ENCODE peak calls at places on chromosomes 3 and 15, in five cellular contexts. P, Z, Q, W and D are unnamed samples.

GRCh38 chr3:107430214-107431047 is 53.2 kb downstream of the CCDC54 start:
- DNase-seq in Z (no peak), P (no peak), W (no peak), Q (no peak), D (peak)

GRCh38 chr3:189947948-189948723 is 172.6 kb downstream of the P3H2 start:
- DNase-seq in Z (peak), W (no peak), Q (no peak), P (no peak), D (peak)

GRCh38 chr3:129317014-129317771 is 38.5 kb downstream of the HMCES start:
- DNase-seq in Q (no peak), Z (no peak), P (no peak), W (no peak), D (no peak)

GRCh38 chr3:20561166-20561565 is 375.2 kb upstream of the SGO1 start:
- DNase-seq in Z (no peak), Q (no peak), P (no peak), W (no peak), D (no peak)

GRCh38 chr3:42802876-42803799 is 1.2 kb downstream of the HIGD1A start:
- DNase-seq in P (peak), W (peak), Q (peak), Z (no peak), D (peak)

GRCh38 chr3:72322264-72322976 is 525.8 kb downstream of the SHQ1 start:
- DNase-seq in W (no peak), P (no peak), Q (peak), Z (no peak), D (no peak)

GRCh38 chr3:37229740-37230139 is 55.4 kb upstream of the LRRFIP2 start:
- DNase-seq in W (no peak), Q (peak), Z (no peak), P (peak), D (no peak)

GRCh38 chr15:51281368-51281967 is 56.9 kb downstream of the CYP19A1 start:
- DNase-seq in Q (peak), W (peak), Z (no peak), P (peak), D (peak)

GRCh38 chr3:158649791-158650190 is 5.5 kb downstream of the GFM1 start:
- DNase-seq in Z (no peak), Q (peak), P (peak), W (no peak), D (no peak)

GRCh38 chr3:194386066-194386465 is 13.0 kb downstream of the GP5 start:
- DNase-seq in P (no peak), Q (no peak), W (peak), Z (no peak), D (no peak)

GRCh38 chr3:154872089-154872488 is 208.0 kb upstream of the MME start:
- DNase-seq in Q (no peak), Z (no peak), P (no peak), W (no peak), D (no peak)

GRCh38 chr3:173000553-173000952 is 140.5 kb downstream of the SPATA16 start:
- DNase-seq in W (no peak), Q (no peak), Z (no peak), P (no peak), D (no peak)

GRCh38 chr3:138646527-138646926 is 38.0 kb downstream of the FAIM start:
- DNase-seq in P (no peak), Q (no peak), W (no peak), Z (no peak), D (no peak)

GRCh38 chr3:12896206-12896697 is 54.9 kb upstream of the RPL32 start:
- DNase-seq in W (no peak), Z (no peak), Q (no peak), P (no peak), D (no peak)

GRCh38 chr3:190449801-190450200 is at the start of gene TMEM207:
- DNase-seq in Z (no peak), Q (no peak), W (no peak), P (no peak), D (no peak)

GRCh38 chr3:122183521-122183892 is at the start of gene CASR:
- DNase-seq in P (no peak), W (peak), Q (no peak), Z (no peak), D (peak)

GRCh38 chr3:160931474-160931873 is 173.7 kb downstream of the B3GALNT1 start:
- DNase-seq in W (no peak), P (no peak), Q (no peak), Z (no peak), D (no peak)

GRCh38 chr15:34721802-34722795 is 32.7 kb downstream of the GJD2 start:
- DNase-seq in P (peak), Z (no peak), W (peak), Q (no peak), D (peak)

GRCh38 chr3:23396746-23397145 is 193.6 kb downstream of the UBE2E2 start:
- DNase-seq in Z (no peak), Q (no peak), P (no peak), W (no peak), D (no peak)

GRCh38 chr3:153173758-153174516 is 11.9 kb downstream of the RAP2B start:
- DNase-seq in W (no peak), Z (no peak), P (peak), Q (no peak), D (peak)

GRCh38 chr3:134328147-134328591 is 46.1 kb downstream of the AMOTL2 start:
- DNase-seq in W (no peak), Z (no peak), Q (no peak), P (no peak), D (no peak)

GRCh38 chr3:9808345-9809037 is 1.6 kb upstream of the TTLL3 start:
- DNase-seq in Z (no peak), P (peak), W (peak), Q (no peak), D (peak)

GRCh38 chr3:87624860-87625259 is 348.5 kb upstream of the POU1F1 start:
- DNase-seq in P (no peak), W (no peak), Z (no peak), Q (no peak), D (no peak)

GRCh38 chr15:25173241-25174028 is 218.6 kb downstream of the SNRPN start:
- DNase-seq in Z (no peak), W (peak), P (no peak), Q (no peak), D (no peak)

GRCh38 chr15:62636823-62637320 is 405.7 kb upstream of the TPM1 start:
- DNase-seq in Q (no peak), Z (no peak), P (no peak), W (no peak), D (no peak)

GRCh38 chr3:184234224-184234623 is 4.8 kb downstream of the VWA5B2 start:
- DNase-seq in P (peak), W (no peak), Z (no peak), Q (peak), D (peak)

GRCh38 chr3:152355744-152356665 is 87.3 kb downstream of the MBNL1 start:
- DNase-seq in Z (no peak), Q (no peak), W (no peak), P (no peak), D (no peak)

GRCh38 chr15:88741046-88741445 is 62.2 kb upstream of the ACAN start:
- DNase-seq in P (no peak), W (peak), Q (no peak), Z (no peak), D (no peak)

GRCh38 chr3:13229291-13229949 is 156.2 kb upstream of the IQSEC1 start:
- DNase-seq in Q (peak), P (peak), Z (peak), W (no peak), D (peak)

GRCh38 chr15:69044899-69045298 is 30.4 kb downstream of the NOX5 start:
- DNase-seq in Q (no peak), Z (no peak), W (peak), P (no peak), D (no peak)

GRCh38 chr3:101117473-101117872 is 124.3 kb upstream of the ABI3BP start:
- DNase-seq in Q (no peak), Z (no peak), W (no peak), P (no peak), D (no peak)

GRCh38 chr15:74784426-74784825 is 2.5 kb downstream of the CSK start:
- DNase-seq in P (no peak), Q (no peak), W (no peak), Z (no peak), D (no peak)
- TF ChIP-seq CREB1 in P (no peak), Q (no peak), W (no peak), Z (no peak), D (no peak)

GRCh38 chr3:102346897-102347296 is 87.9 kb upstream of the ZPLD1 start:
- DNase-seq in P (no peak), Z (no peak), W (no peak), Q (no peak), D (no peak)
- H2AFZ ChIP-seq in P (no peak), Z (no peak), W (no peak), Q (no peak), D (no peak)

GRCh38 chr3:55330756-55331155 is 156.3 kb downstream of the WNT5A start:
- DNase-seq in Z (no peak), Q (no peak), W (no peak), P (no peak), D (no peak)

GRCh38 chr3:55332191-55332590 is 154.9 kb downstream of the WNT5A start:
- DNase-seq in W (no peak), Q (no peak), Z (no peak), P (no peak), D (no peak)

GRCh38 chr3:55333923-55334322 is 153.2 kb downstream of the WNT5A start:
- DNase-seq in P (no peak), Z (no peak), Q (no peak), W (no peak), D (no peak)

GRCh38 chr3:55331524-55331923 is 155.6 kb downstream of the WNT5A start:
- DNase-seq in Q (no peak), P (no peak), Z (no peak), W (no peak), D (no peak)

GRCh38 chr3:55333041-55333440 is 154.1 kb downstream of the WNT5A start:
- DNase-seq in W (no peak), P (no peak), Q (no peak), Z (no peak), D (no peak)
- TF ChIP-seq CREB1 in W (no peak), P (no peak), Q (no peak), Z (no peak), D (no peak)

GRCh38 chr3:177793451-177793850 is 596.2 kb upstream of the TBL1XR1 start:
- DNase-seq in Q (no peak), W (no peak), P (no peak), Z (no peak), D (no peak)
- H2AFZ ChIP-seq in Q (no peak), W (no peak), P (no peak), Z (no peak), D (no peak)

GRCh38 chr15:59191855-59192237 is 14.8 kb upstream of the LDHAL6B start:
- DNase-seq in Q (no peak), P (no peak), Z (no peak), W (no peak), D (no peak)
- TF ChIP-seq CREB1 in Q (no peak), P (no peak), Z (no peak), W (no peak), D (no peak)

GRCh38 chr3:58434170-58434507 is 507 bp upstream of the PDHB start:
- DNase-seq in W (no peak), Z (no peak), P (no peak), Q (no peak), D (no peak)
- H2AFZ ChIP-seq in W (no peak), Z (peak), P (no peak), Q (peak), D (no peak)